ENCODE peak calls at places on chromosome 1, in ten cellular contexts. One of them, this sample, is unnamed.

GRCh38 chr1:232553050-232553754 is 76.7 kb downstream of the SIPA1L2 start:
- DNase-seq in psoas muscle: peak
- DNase-seq in fibroblast of lung: peak
- DNase-seq in stomach: peak
- DNase-seq in left lung: no peak
- DNase-seq in colonic mucosa: peak
- DNase-seq in tibial artery: no peak
- DNase-seq in ovary: peak
- DNase-seq in upper lobe of right lung: no peak
- DNase-seq in right atrium auricular region: peak
- DNase-seq in this sample: no peak

GRCh38 chr1:92446990-92447681 is 39.6 kb downstream of the GFI1 start:
- DNase-seq in psoas muscle: no peak
- DNase-seq in fibroblast of lung: peak
- DNase-seq in stomach: no peak
- DNase-seq in left lung: no peak
- DNase-seq in colonic mucosa: no peak
- DNase-seq in tibial artery: no peak
- DNase-seq in ovary: no peak
- DNase-seq in upper lobe of right lung: no peak
- DNase-seq in right atrium auricular region: no peak
- DNase-seq in this sample: no peak

GRCh38 chr1:181100015-181100905 is 11.8 kb downstream of the IER5 start:
- DNase-seq in psoas muscle: no peak
- DNase-seq in fibroblast of lung: peak
- DNase-seq in stomach: no peak
- DNase-seq in left lung: no peak
- DNase-seq in colonic mucosa: no peak
- DNase-seq in tibial artery: no peak
- DNase-seq in ovary: no peak
- DNase-seq in upper lobe of right lung: no peak
- DNase-seq in right atrium auricular region: no peak
- DNase-seq in this sample: no peak

GRCh38 chr1:245301921-245302320 is 147.1 kb downstream of the KIF26B start:
- DNase-seq in psoas muscle: no peak
- DNase-seq in fibroblast of lung: peak
- DNase-seq in stomach: no peak
- DNase-seq in left lung: no peak
- DNase-seq in colonic mucosa: no peak
- DNase-seq in tibial artery: no peak
- DNase-seq in ovary: no peak
- DNase-seq in upper lobe of right lung: no peak
- DNase-seq in right atrium auricular region: no peak
- DNase-seq in this sample: no peak

GRCh38 chr1:54227091-54227602 is 27.2 kb downstream of the MRPL37 start:
- DNase-seq in psoas muscle: no peak
- DNase-seq in fibroblast of lung: peak
- DNase-seq in stomach: no peak
- DNase-seq in left lung: no peak
- DNase-seq in colonic mucosa: no peak
- DNase-seq in tibial artery: peak
- DNase-seq in ovary: no peak
- DNase-seq in upper lobe of right lung: no peak
- DNase-seq in right atrium auricular region: no peak
- DNase-seq in this sample: no peak

GRCh38 chr1:203127672-203128611 is at the start of gene ADORA1:
- DNase-seq in psoas muscle: peak
- DNase-seq in fibroblast of lung: peak
- DNase-seq in stomach: peak
- DNase-seq in left lung: peak
- DNase-seq in colonic mucosa: peak
- DNase-seq in tibial artery: peak
- DNase-seq in ovary: peak
- DNase-seq in upper lobe of right lung: peak
- DNase-seq in right atrium auricular region: peak
- DNase-seq in this sample: no peak

GRCh38 chr1:169550294-169550693 is 36.0 kb downstream of the F5 start:
- DNase-seq in psoas muscle: no peak
- DNase-seq in fibroblast of lung: peak
- DNase-seq in stomach: no peak
- DNase-seq in left lung: no peak
- DNase-seq in colonic mucosa: no peak
- DNase-seq in tibial artery: no peak
- DNase-seq in ovary: no peak
- DNase-seq in upper lobe of right lung: no peak
- DNase-seq in right atrium auricular region: no peak
- DNase-seq in this sample: no peak

GRCh38 chr1:151908228-151908691 is 1.1 kb downstream of the THEM4 start:
- DNase-seq in psoas muscle: no peak
- DNase-seq in fibroblast of lung: peak
- DNase-seq in stomach: no peak
- DNase-seq in left lung: no peak
- DNase-seq in colonic mucosa: no peak
- DNase-seq in tibial artery: no peak
- DNase-seq in ovary: no peak
- DNase-seq in upper lobe of right lung: no peak
- DNase-seq in right atrium auricular region: no peak
- DNase-seq in this sample: no peak

GRCh38 chr1:151720974-151721787 is at the start of gene RIIAD1:
- DNase-seq in psoas muscle: no peak
- DNase-seq in fibroblast of lung: peak
- DNase-seq in stomach: peak
- DNase-seq in left lung: peak
- DNase-seq in colonic mucosa: no peak
- DNase-seq in tibial artery: no peak
- DNase-seq in ovary: peak
- DNase-seq in upper lobe of right lung: no peak
- DNase-seq in right atrium auricular region: no peak
- DNase-seq in this sample: no peak

GRCh38 chr1:95067069-95067468 is 5.7 kb downstream of the ALG14 start:
- DNase-seq in psoas muscle: no peak
- DNase-seq in fibroblast of lung: no peak
- DNase-seq in stomach: no peak
- DNase-seq in left lung: no peak
- DNase-seq in colonic mucosa: no peak
- DNase-seq in tibial artery: no peak
- DNase-seq in ovary: no peak
- DNase-seq in upper lobe of right lung: no peak
- DNase-seq in right atrium auricular region: no peak
- DNase-seq in this sample: no peak

GRCh38 chr1:204147392-204148097 is 4.3 kb downstream of the ETNK2 start:
- DNase-seq in psoas muscle: no peak
- DNase-seq in fibroblast of lung: no peak
- DNase-seq in stomach: no peak
- DNase-seq in left lung: no peak
- DNase-seq in colonic mucosa: no peak
- DNase-seq in tibial artery: no peak
- DNase-seq in ovary: peak
- DNase-seq in upper lobe of right lung: no peak
- DNase-seq in right atrium auricular region: no peak
- DNase-seq in this sample: no peak

GRCh38 chr1:228781161-228781771 is 46.0 kb downstream of the RHOU start:
- DNase-seq in psoas muscle: no peak
- DNase-seq in fibroblast of lung: no peak
- DNase-seq in stomach: no peak
- DNase-seq in left lung: no peak
- DNase-seq in colonic mucosa: no peak
- DNase-seq in tibial artery: no peak
- DNase-seq in ovary: no peak
- DNase-seq in upper lobe of right lung: no peak
- DNase-seq in right atrium auricular region: no peak
- DNase-seq in this sample: no peak

GRCh38 chr1:228781801-228782661 is 46.8 kb downstream of the RHOU start:
- DNase-seq in psoas muscle: no peak
- DNase-seq in fibroblast of lung: no peak
- DNase-seq in stomach: no peak
- DNase-seq in left lung: no peak
- DNase-seq in colonic mucosa: no peak
- DNase-seq in tibial artery: no peak
- DNase-seq in ovary: no peak
- DNase-seq in upper lobe of right lung: no peak
- DNase-seq in right atrium auricular region: no peak
- DNase-seq in this sample: no peak

GRCh38 chr1:228784191-228784590 is 48.9 kb downstream of the RHOU start:
- DNase-seq in psoas muscle: no peak
- DNase-seq in fibroblast of lung: no peak
- DNase-seq in stomach: no peak
- DNase-seq in left lung: no peak
- DNase-seq in colonic mucosa: peak
- DNase-seq in tibial artery: no peak
- DNase-seq in ovary: no peak
- DNase-seq in upper lobe of right lung: no peak
- DNase-seq in right atrium auricular region: no peak
- DNase-seq in this sample: no peak

GRCh38 chr1:228783415-228784045 is 48.3 kb downstream of the RHOU start:
- DNase-seq in psoas muscle: no peak
- DNase-seq in fibroblast of lung: no peak
- DNase-seq in stomach: no peak
- DNase-seq in left lung: no peak
- DNase-seq in colonic mucosa: no peak
- DNase-seq in tibial artery: no peak
- DNase-seq in ovary: no peak
- DNase-seq in upper lobe of right lung: no peak
- DNase-seq in right atrium auricular region: no peak
- DNase-seq in this sample: no peak

DNA sequence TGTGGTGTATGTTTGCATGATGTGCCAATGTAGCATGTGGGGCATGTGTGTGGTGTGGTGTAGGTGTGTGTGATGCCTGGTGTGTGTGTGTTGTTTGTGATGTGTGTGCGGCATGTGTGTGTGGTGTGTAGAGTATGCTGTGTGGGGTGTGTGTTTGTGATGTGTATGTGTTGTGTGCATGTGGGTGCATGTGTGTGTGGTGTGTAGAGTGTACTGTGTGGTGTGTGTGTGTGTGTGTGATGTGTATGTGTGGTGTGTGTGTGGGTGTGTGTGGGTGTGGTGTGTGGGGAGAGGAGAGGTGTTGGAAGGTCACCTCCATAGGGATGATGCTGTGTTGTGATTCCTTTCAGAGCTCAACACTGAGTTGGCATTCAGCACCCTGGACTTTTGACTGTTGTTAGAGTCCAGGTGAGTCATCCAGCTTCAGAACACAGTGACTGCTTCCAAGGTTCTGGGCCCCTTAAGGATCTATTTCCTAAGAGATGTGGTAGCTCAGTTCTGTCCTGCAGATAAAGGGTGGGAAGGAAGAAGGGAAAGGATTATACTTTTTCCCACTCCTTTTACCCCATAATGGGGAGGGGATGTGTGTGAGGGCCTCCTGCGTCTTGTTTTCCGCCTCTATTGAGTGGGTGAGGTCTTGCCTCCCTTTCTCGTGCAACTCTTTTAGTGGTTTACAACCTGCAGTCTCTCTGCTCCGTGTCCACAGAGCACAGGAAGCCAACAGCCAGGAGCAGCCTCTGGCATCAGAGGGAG is 47.6 kb downstream of the RHOU start:
- DNase-seq in psoas muscle: no peak
- DNase-seq in fibroblast of lung: peak
- DNase-seq in stomach: peak
- DNase-seq in left lung: no peak
- DNase-seq in colonic mucosa: peak
- DNase-seq in tibial artery: peak
- DNase-seq in ovary: no peak
- DNase-seq in upper lobe of right lung: no peak
- DNase-seq in right atrium auricular region: no peak
- DNase-seq in this sample: no peak
- H3K27ac ChIP-seq in psoas muscle: no peak
- H3K27ac ChIP-seq in fibroblast of lung: no peak
- H3K27ac ChIP-seq in stomach: peak
- H3K27ac ChIP-seq in left lung: no peak
- H3K27ac ChIP-seq in colonic mucosa: peak
- H3K27ac ChIP-seq in tibial artery: no peak
- H3K27ac ChIP-seq in ovary: no peak
- H3K27ac ChIP-seq in upper lobe of right lung: no peak
- H3K27ac ChIP-seq in right atrium auricular region: no peak
- H3K27ac ChIP-seq in this sample: no peak

DNA sequence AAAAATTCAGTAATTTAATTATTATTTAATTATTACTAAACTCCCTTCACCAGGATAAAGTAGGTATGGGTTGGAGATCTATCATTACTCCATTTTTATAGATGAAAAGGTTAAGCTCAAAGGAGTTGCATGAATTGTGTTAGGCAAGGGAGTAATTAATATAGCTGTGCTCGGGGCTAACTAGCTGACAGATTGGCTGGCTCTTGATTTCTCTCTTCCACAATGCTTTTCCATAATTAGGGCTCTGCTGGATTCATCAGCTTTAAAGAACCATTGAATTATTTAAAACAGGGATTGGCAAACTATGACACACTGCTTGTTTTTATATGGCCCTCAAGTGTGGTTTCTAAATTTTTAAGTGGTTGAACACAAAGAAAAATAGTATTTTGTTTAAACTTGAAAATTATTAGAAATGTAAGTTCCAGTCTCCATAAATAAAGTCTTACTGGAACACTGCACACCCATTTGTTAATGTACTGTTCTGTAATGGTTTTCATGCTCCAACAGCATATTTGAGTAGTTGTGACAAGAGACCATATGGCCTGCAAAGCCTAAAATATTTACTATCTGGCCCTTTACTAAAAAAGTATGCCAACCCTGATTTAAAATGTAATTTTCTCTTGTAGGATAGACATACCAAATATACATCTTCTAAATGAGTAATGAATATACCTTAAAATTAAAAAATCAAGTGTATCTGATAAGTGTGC is 76.4 kb downstream of the GDAP2 start:
- DNase-seq in psoas muscle: no peak
- DNase-seq in fibroblast of lung: no peak
- DNase-seq in stomach: no peak
- DNase-seq in left lung: no peak
- DNase-seq in colonic mucosa: no peak
- DNase-seq in tibial artery: no peak
- DNase-seq in ovary: no peak
- DNase-seq in upper lobe of right lung: no peak
- DNase-seq in right atrium auricular region: no peak
- DNase-seq in this sample: no peak
- TF ChIP-seq CTCF in psoas muscle: no peak
- TF ChIP-seq CTCF in fibroblast of lung: no peak
- TF ChIP-seq CTCF in stomach: no peak
- TF ChIP-seq CTCF in left lung: no peak
- TF ChIP-seq CTCF in colonic mucosa: no peak
- TF ChIP-seq CTCF in tibial artery: no peak
- TF ChIP-seq CTCF in ovary: no peak
- TF ChIP-seq CTCF in upper lobe of right lung: no peak
- TF ChIP-seq CTCF in right atrium auricular region: no peak
- TF ChIP-seq CTCF in this sample: no peak

GRCh38 chr1:234396092-234396491 is 22.8 kb downstream of the COA6 start:
- DNase-seq in psoas muscle: no peak
- DNase-seq in fibroblast of lung: no peak
- DNase-seq in stomach: no peak
- DNase-seq in left lung: no peak
- DNase-seq in colonic mucosa: no peak
- DNase-seq in tibial artery: no peak
- DNase-seq in ovary: no peak
- DNase-seq in upper lobe of right lung: no peak
- DNase-seq in right atrium auricular region: no peak
- DNase-seq in this sample: no peak
- H3K4me3 ChIP-seq in psoas muscle: no peak
- H3K4me3 ChIP-seq in fibroblast of lung: no peak
- H3K4me3 ChIP-seq in stomach: no peak
- H3K4me3 ChIP-seq in left lung: no peak
- H3K4me3 ChIP-seq in colonic mucosa: no peak
- H3K4me3 ChIP-seq in tibial artery: no peak
- H3K4me3 ChIP-seq in ovary: no peak
- H3K4me3 ChIP-seq in upper lobe of right lung: no peak
- H3K4me3 ChIP-seq in right atrium auricular region: no peak
- H3K4me3 ChIP-seq in this sample: no peak

GRCh38 chr1:234864116-234864515 is 254.1 kb upstream of the IRF2BP2 start:
- DNase-seq in psoas muscle: no peak
- DNase-seq in fibroblast of lung: no peak
- DNase-seq in stomach: no peak
- DNase-seq in left lung: no peak
- DNase-seq in colonic mucosa: no peak
- DNase-seq in tibial artery: no peak
- DNase-seq in ovary: no peak
- DNase-seq in upper lobe of right lung: no peak
- DNase-seq in right atrium auricular region: no peak
- DNase-seq in this sample: no peak
- H3K27ac ChIP-seq in psoas muscle: peak
- H3K27ac ChIP-seq in fibroblast of lung: no peak
- H3K27ac ChIP-seq in stomach: peak
- H3K27ac ChIP-seq in left lung: no peak
- H3K27ac ChIP-seq in colonic mucosa: no peak
- H3K27ac ChIP-seq in tibial artery: peak
- H3K27ac ChIP-seq in ovary: no peak
- H3K27ac ChIP-seq in upper lobe of right lung: no peak
- H3K27ac ChIP-seq in right atrium auricular region: peak
- H3K27ac ChIP-seq in this sample: peak